ENCODE peak calls at places on chromosomes 7 and 10, in ten cellular contexts. A is heart left ventricle; G is body of pancreas; O is IMR-90; S is sigmoid colon; Q is brain microvascular endothelial cell; V is CD8-positive, alpha-beta T cell; L is SK-N-SH; I is adrenal gland; F is left ventricle myocardium inferior. C is an unnamed sample.

GRCh38 chr10:94216201-94216600 is 146.5 kb downstream of the NOC3L start:
- DNase-seq in A (no peak), F (no peak), S (no peak), Q (no peak), I (no peak), L (no peak), V (no peak), O (no peak), G (no peak), C (no peak)

GRCh38 chr10:48289652-48290238 is 15.2 kb upstream of the FRMPD2 start:
- DNase-seq in A (peak; percentile 49), L (peak; percentile 73), S (no peak), I (peak; percentile 79), F (peak; percentile 46), G (peak; percentile 67), V (peak; percentile 18), Q (peak; percentile 43), O (peak; percentile 40), C (no peak)

GRCh38 chr7:141837683-141838082 is 3.6 kb downstream of the PRSS37 start:
- DNase-seq in O (no peak), L (no peak), F (no peak), V (no peak), A (no peak), I (no peak), S (no peak), Q (no peak), G (no peak), C (no peak)

GRCh38 chr10:102645388-102645740 is 1.1 kb downstream of the TRIM8 start:
- DNase-seq in V (peak; percentile 38), F (peak; percentile 80), Q (peak; percentile 53), G (peak; percentile 87), S (peak; percentile 93), I (peak; percentile 88), O (peak; percentile 78), A (peak; percentile 80), L (peak; percentile 57), C (no peak)

GRCh38 chr7:101507791-101508252 is 121.3 kb downstream of the MYL10 start:
- DNase-seq in V (no peak), F (no peak), S (no peak), A (no peak), Q (peak; percentile 16), I (peak; percentile 30), G (peak; percentile 14), O (peak; percentile 42), L (peak; percentile 86), C (no peak)

GRCh38 chr7:75937958-75938786 is 23.2 kb downstream of the POR start:
- DNase-seq in O (peak; percentile 96), Q (peak; percentile 87), G (no peak), F (peak; percentile 67), A (peak; percentile 68), S (peak; percentile 87), V (no peak), I (peak; percentile 94), L (peak; percentile 42), C (peak; percentile 87)

GRCh38 chr10:104479906-104480579 is 126.4 kb downstream of the CFAP58 start:
- DNase-seq in A (no peak), L (no peak), Q (peak; percentile 2), V (no peak), I (no peak), F (no peak), O (no peak), S (no peak), G (no peak), C (no peak)

GRCh38 chr10:34341473-34341872 is 473.6 kb downstream of the PARD3 start:
- DNase-seq in V (no peak), G (no peak), I (peak; percentile 71), O (no peak), Q (no peak), A (no peak), F (no peak), L (no peak), S (no peak), C (no peak)

GRCh38 chr10:6665847-6666246 is 85.8 kb upstream of the PRKCQ start:
- DNase-seq in F (no peak), O (no peak), V (peak; percentile 23), Q (no peak), L (peak; percentile 42), G (no peak), S (no peak), A (no peak), I (no peak), C (no peak)

GRCh38 chr10:6671976-6672375 is 91.9 kb upstream of the PRKCQ start:
- DNase-seq in I (no peak), G (no peak), S (no peak), F (no peak), Q (no peak), V (no peak), A (no peak), O (peak; percentile 5), L (no peak), C (no peak)

GRCh38 chr10:6667679-6668270 is 87.7 kb upstream of the PRKCQ start:
- DNase-seq in A (no peak), G (peak; percentile 36), F (no peak), V (no peak), Q (peak; percentile 38), S (no peak), L (peak; percentile 48), I (peak; percentile 35), O (peak; percentile 43), C (no peak)

GRCh38 chr10:6667150-6667549 is 87.1 kb upstream of the PRKCQ start:
- DNase-seq in S (no peak), V (no peak), L (no peak), Q (no peak), I (no peak), F (no peak), A (no peak), O (no peak), G (no peak), C (no peak)

GRCh38 chr10:6669269-6669859 is 89.3 kb upstream of the PRKCQ start:
- DNase-seq in I (no peak), S (no peak), L (peak; percentile 28), V (no peak), O (peak; percentile 73), A (no peak), F (no peak), G (no peak), Q (peak; percentile 48), C (peak; percentile 24)
- TF ChIP-seq CTCF in I (peak; percentile 52), S (peak; percentile 59), L (peak; percentile 73), V (peak; percentile 76), O (peak; percentile 83), A (peak; percentile 51), F (peak; percentile 77), G (peak; percentile 52), Q (peak; percentile 70), C (peak; percentile 76)

GRCh38 chr10:13990918-13991317 is 339.8 kb downstream of the FRMD4A start:
- DNase-seq in I (no peak), O (peak; percentile 67), V (no peak), S (no peak), L (no peak), G (peak; percentile 34), A (peak; percentile 31), Q (peak; percentile 67), F (peak; percentile 48), C (no peak)
- H3K4me3 ChIP-seq in I (no peak overlapping the region), O (no peak overlapping the region), V (no peak overlapping the region), S (no peak overlapping the region), L (no peak overlapping the region), G (no peak overlapping the region), A (no peak overlapping the region), Q (no peak overlapping the region), F (peak overlapping the region; percentile 40), C (no peak overlapping the region)

GRCh38 chr7:70597071-70597470 is 534.9 kb upstream of the GALNT17 start:
- DNase-seq in I (no peak), S (no peak), O (no peak), Q (no peak), L (no peak), G (no peak), V (no peak), F (no peak), A (no peak), C (no peak)

GRCh38 chr7:70599446-70600190 is 532.3 kb upstream of the GALNT17 start:
- DNase-seq in O (no peak), G (no peak), S (no peak), L (no peak), Q (no peak), I (no peak), F (no peak), V (no peak), A (no peak), C (no peak)

GRCh38 chr7:70596575-70596891 is 535.4 kb upstream of the GALNT17 start:
- DNase-seq in F (no peak), G (no peak), S (no peak), A (no peak), O (no peak), V (no peak), L (peak; percentile 48), Q (no peak), I (no peak), C (no peak)

GRCh38 chr7:70598976-70599375 is 533.0 kb upstream of the GALNT17 start:
- DNase-seq in I (no peak), L (no peak), O (no peak), F (no peak), V (no peak), S (no peak), Q (no peak), G (no peak), A (no peak), C (no peak)

DNA sequence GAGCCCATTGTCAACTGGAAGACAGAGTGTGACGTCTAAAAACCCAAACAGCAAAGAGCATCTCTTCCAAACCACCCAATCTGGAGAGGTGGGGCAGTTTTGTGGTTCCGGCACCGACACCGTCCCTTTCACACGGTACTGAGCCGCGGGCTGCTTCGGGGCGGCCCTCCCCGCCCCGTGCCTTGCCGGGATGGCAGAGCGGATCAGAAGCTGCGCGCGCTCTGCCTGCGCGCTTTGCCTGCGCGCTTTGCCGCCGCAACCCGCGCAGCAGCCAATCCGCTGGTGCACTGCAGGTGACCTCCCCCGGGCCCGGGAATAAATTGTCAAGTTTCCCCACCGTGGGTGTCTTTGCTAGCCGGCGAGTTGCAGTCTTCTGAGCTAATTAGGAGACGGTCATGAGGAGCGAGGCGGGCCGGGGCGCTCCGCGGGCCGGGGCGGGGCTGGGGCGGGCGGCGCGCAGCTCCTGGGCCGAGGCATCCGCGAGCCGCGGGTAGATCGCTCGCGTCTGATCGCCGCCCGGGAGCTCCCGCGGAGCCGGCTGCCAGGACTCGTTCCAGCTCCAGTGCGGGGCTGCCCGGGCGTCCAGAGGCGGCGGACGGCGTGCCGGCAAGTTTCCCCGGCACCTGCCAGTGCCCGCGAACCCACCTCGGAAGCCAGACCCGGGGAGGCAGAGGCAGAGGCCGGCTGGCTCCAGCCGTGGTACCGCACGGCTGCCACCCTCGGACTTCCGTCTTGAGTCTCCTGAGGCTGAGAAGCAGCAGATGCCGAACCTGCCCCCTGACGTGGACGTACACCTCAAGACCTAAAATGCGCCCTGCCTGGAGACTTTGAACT is 536.0 kb upstream of the GALNT17 start:
- DNase-seq in L (peak; percentile 89), Q (no peak), I (no peak), G (no peak), S (no peak), A (no peak), V (no peak), O (no peak), F (no peak), C (no peak)
- H3K27me3 ChIP-seq in L (no peaks in the 10 kb centered on the region), Q (peaks cover 18% of the 10 kb centered on the region), I (peaks cover 3% of the 10 kb centered on the region), G (no peaks in the 10 kb centered on the region), S (no peaks in the 10 kb centered on the region), A (no peaks in the 10 kb centered on the region), V (peaks cover 4% of the 10 kb centered on the region), O (peaks cover 15% of the 10 kb centered on the region), F (peaks cover 41% of the 10 kb centered on the region), C (peaks cover 6% of the 10 kb centered on the region)

DNA sequence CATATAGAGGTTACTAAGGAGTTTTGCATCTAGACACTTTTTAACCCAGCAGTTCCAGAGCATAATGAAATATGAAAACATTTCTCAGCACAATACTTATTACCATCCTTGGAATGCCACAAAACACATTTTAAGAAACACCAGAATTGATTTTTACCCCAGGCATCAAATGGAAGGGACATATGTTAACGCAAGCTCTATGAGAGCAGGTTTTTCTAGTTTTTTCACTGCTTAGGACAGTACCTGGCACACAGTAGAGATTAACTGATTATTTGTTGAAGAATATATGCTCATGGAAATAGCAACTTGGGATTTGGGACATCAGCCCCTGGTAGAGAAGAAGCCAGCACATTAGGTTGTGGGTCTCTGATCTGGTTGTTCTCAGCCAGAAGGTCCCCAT is 67.0 kb upstream of the ARID5B start:
- DNase-seq in F (no peak), I (no peak), Q (no peak), O (no peak), G (no peak), L (no peak), V (no peak), S (no peak), A (no peak), C (no peak)
- TF ChIP-seq CTCF in F (no peak), I (no peak), Q (no peak), O (no peak), G (no peak), L (no peak), V (no peak), S (no peak), A (no peak), C (no peak)

C was measured in BJ.